ENCODE peak calls at places on chromosomes 7 and 10, in six cellular contexts. One of them, this sample, is unnamed.

GRCh38 chr10:124608093-124608721 is 136.0 kb downstream of the FAM53B start:
- ATAC-seq in HepG2: no peak
- ATAC-seq in upper lobe of left lung: no peak
- ATAC-seq in K562: no peak
- ATAC-seq in GM12878: no peak
- ATAC-seq in HCT116: no peak
- ATAC-seq in this sample: no peak

GRCh38 chr7:16961650-16962049 is 79.9 kb upstream of the AGR3 start:
- ATAC-seq in upper lobe of left lung: peak
- ATAC-seq in K562: no peak
- ATAC-seq in HepG2: no peak
- ATAC-seq in GM12878: no peak
- ATAC-seq in HCT116: no peak
- ATAC-seq in this sample: no peak

GRCh38 chr10:122033224-122033926 is 44.4 kb downstream of the TACC2 start:
- ATAC-seq in HCT116: no peak
- ATAC-seq in upper lobe of left lung: peak
- ATAC-seq in GM12878: no peak
- ATAC-seq in HepG2: no peak
- ATAC-seq in K562: no peak
- ATAC-seq in this sample: no peak

GRCh38 chr10:30811665-30812017 is 182.1 kb upstream of the LYZL2 start:
- ATAC-seq in HepG2: no peak
- ATAC-seq in upper lobe of left lung: peak
- ATAC-seq in GM12878: no peak
- ATAC-seq in K562: no peak
- ATAC-seq in HCT116: no peak
- ATAC-seq in this sample: peak

GRCh38 chr10:6348091-6348862 is 145.5 kb downstream of the PFKFB3 start:
- ATAC-seq in HCT116: no peak
- ATAC-seq in K562: no peak
- ATAC-seq in HepG2: no peak
- ATAC-seq in upper lobe of left lung: peak
- ATAC-seq in GM12878: peak
- ATAC-seq in this sample: no peak

GRCh38 chr10:88826390-88826789 is 23.9 kb downstream of the LIPM start:
- ATAC-seq in GM12878: no peak
- ATAC-seq in K562: no peak
- ATAC-seq in HCT116: no peak
- ATAC-seq in upper lobe of left lung: no peak
- ATAC-seq in HepG2: no peak
- ATAC-seq in this sample: no peak

GRCh38 chr7:134431805-134432204 is 27.1 kb downstream of the AKR1B1 start:
- ATAC-seq in HCT116: no peak
- ATAC-seq in upper lobe of left lung: no peak
- ATAC-seq in GM12878: no peak
- ATAC-seq in HepG2: peak
- ATAC-seq in K562: no peak
- ATAC-seq in this sample: no peak

GRCh38 chr7:145534301-145534700 is 582.3 kb upstream of the CNTNAP2 start:
- ATAC-seq in HepG2: no peak
- ATAC-seq in upper lobe of left lung: no peak
- ATAC-seq in K562: no peak
- ATAC-seq in HCT116: no peak
- ATAC-seq in GM12878: no peak
- ATAC-seq in this sample: no peak

GRCh38 chr10:100146875-100147665 is 38.8 kb downstream of the ERLIN1 start:
- ATAC-seq in HCT116: peak
- ATAC-seq in GM12878: no peak
- ATAC-seq in HepG2: peak
- ATAC-seq in K562: no peak
- ATAC-seq in upper lobe of left lung: no peak
- ATAC-seq in this sample: no peak

GRCh38 chr10:70092389-70092718 is 39.7 kb downstream of the MACROH2A2 start:
- ATAC-seq in HepG2: no peak
- ATAC-seq in HCT116: no peak
- ATAC-seq in K562: no peak
- ATAC-seq in upper lobe of left lung: no peak
- ATAC-seq in GM12878: no peak
- ATAC-seq in this sample: no peak

GRCh38 chr7:3232228-3232627 is 68.8 kb upstream of the SDK1 start:
- ATAC-seq in K562: no peak
- ATAC-seq in upper lobe of left lung: peak
- ATAC-seq in HepG2: no peak
- ATAC-seq in GM12878: no peak
- ATAC-seq in HCT116: no peak
- ATAC-seq in this sample: no peak

GRCh38 chr7:5302577-5302976 is 19.8 kb downstream of the SLC29A4 start:
- ATAC-seq in HCT116: no peak
- ATAC-seq in upper lobe of left lung: peak
- ATAC-seq in HepG2: peak
- ATAC-seq in GM12878: no peak
- ATAC-seq in K562: peak
- ATAC-seq in this sample: peak

GRCh38 chr7:106283831-106284515 is 810 bp downstream of the NAMPT start:
- ATAC-seq in K562: peak
- ATAC-seq in HCT116: peak
- ATAC-seq in GM12878: peak
- ATAC-seq in upper lobe of left lung: peak
- ATAC-seq in HepG2: peak
- ATAC-seq in this sample: peak

GRCh38 chr7:70417061-70417655 is 714.8 kb upstream of the GALNT17 start:
- ATAC-seq in GM12878: no peak
- ATAC-seq in HepG2: no peak
- ATAC-seq in K562: no peak
- ATAC-seq in HCT116: no peak
- ATAC-seq in upper lobe of left lung: no peak
- ATAC-seq in this sample: no peak

GRCh38 chr7:147249956-147250355 is 1133.4 kb downstream of the CNTNAP2 start:
- ATAC-seq in GM12878: no peak
- ATAC-seq in upper lobe of left lung: no peak
- ATAC-seq in K562: no peak
- ATAC-seq in HCT116: no peak
- ATAC-seq in HepG2: no peak
- ATAC-seq in this sample: no peak

GRCh38 chr7:69683002-69683401 is 84.7 kb downstream of the AUTS2 start:
- ATAC-seq in K562: no peak
- ATAC-seq in GM12878: peak
- ATAC-seq in HCT116: no peak
- ATAC-seq in HepG2: no peak
- ATAC-seq in upper lobe of left lung: no peak
- ATAC-seq in this sample: no peak

GRCh38 chr10:79103585-79103984 is 34.8 kb downstream of the ZMIZ1 start:
- ATAC-seq in GM12878: no peak
- ATAC-seq in HepG2: no peak
- ATAC-seq in K562: no peak
- ATAC-seq in upper lobe of left lung: no peak
- ATAC-seq in HCT116: no peak
- ATAC-seq in this sample: no peak

DNA sequence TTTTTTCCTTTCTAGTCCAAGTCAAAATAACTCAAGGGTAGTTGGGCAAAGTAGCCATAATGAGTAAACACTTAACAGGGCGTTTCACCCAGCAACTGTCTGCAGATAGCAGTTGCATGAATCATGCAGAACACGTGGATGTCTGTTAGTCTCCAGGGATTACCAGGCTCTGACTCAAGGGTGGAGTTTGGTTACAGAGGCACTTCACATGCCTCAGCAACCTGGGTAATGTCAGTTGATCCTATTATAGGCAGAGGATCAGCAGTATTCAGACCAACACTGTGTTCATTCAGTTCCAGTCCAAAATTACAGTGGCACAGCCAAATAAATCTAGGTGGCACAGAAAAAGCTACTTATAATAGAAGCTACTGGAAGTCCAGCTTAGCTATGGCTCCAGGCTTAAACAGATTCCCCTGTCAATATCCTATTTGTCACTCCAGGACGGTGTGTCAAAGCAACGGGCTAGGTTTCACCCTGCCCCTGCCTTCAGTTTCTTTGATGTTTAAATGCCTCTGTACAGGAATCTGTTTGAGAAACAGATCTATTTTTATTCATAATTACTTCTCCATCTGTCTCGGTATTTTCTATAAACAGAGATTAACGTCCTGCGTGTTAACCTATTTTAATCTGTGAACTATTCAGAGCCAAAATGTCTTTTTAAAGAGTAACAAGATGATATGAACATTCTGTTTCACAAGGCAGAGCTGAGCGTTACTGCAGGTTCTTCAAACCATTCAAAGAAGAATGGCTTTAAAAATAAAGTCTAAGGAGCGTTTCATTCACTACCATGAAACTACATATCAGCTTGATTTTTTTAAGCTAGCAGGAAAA is 162.6 kb upstream of the AKR1E2 start:
- ATAC-seq in HepG2: peak
- ATAC-seq in GM12878: peak
- ATAC-seq in K562: peak
- ATAC-seq in upper lobe of left lung: peak
- ATAC-seq in HCT116: peak
- ATAC-seq in this sample: peak
- TF ChIP-seq POLR2A in HepG2: no peak
- TF ChIP-seq POLR2A in GM12878: no peak
- TF ChIP-seq POLR2A in K562: no peak
- TF ChIP-seq POLR2A in upper lobe of left lung: no peak
- TF ChIP-seq POLR2A in HCT116: peak
- TF ChIP-seq POLR2A in this sample: no peak

DNA sequence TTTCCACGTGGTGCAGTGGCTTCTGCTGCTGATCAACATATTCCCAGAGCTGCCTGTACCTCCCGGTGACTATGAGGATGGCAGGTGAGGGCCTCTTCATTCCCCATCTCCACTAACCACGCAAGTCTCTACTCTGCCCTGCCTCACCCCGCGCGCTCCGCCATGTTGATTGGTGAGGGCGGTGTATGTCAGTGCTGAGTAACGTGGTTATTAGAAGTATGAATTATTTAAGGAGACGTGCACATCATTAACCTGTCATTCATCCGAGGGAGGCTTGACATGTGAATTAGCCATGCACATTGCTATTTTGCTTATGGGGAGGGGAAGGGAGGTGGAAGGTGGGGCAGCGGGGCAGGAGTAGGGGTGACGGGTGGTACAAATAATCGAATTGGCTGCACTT is 138.6 kb downstream of the SORCS3 start:
- ATAC-seq in GM12878: no peak
- ATAC-seq in HepG2: no peak
- ATAC-seq in upper lobe of left lung: no peak
- ATAC-seq in HCT116: no peak
- ATAC-seq in K562: no peak
- ATAC-seq in this sample: no peak
- TF ChIP-seq POLR2AphosphoS5 in GM12878: no peak
- TF ChIP-seq POLR2AphosphoS5 in HepG2: no peak
- TF ChIP-seq POLR2AphosphoS5 in upper lobe of left lung: no peak
- TF ChIP-seq POLR2AphosphoS5 in HCT116: no peak
- TF ChIP-seq POLR2AphosphoS5 in K562: no peak
- TF ChIP-seq POLR2AphosphoS5 in this sample: no peak

GRCh38 chr7:45924283-45924682 is 3.2 kb upstream of the IGFBP3 start:
- ATAC-seq in upper lobe of left lung: no peak
- ATAC-seq in K562: no peak
- ATAC-seq in HCT116: no peak
- ATAC-seq in HepG2: no peak
- ATAC-seq in GM12878: no peak
- ATAC-seq in this sample: peak

GRCh38 chr7:45923290-45923689 is 2.2 kb upstream of the IGFBP3 start:
- ATAC-seq in HCT116: peak
- ATAC-seq in HepG2: peak
- ATAC-seq in K562: peak
- ATAC-seq in GM12878: peak
- ATAC-seq in upper lobe of left lung: peak
- ATAC-seq in this sample: no peak

GRCh38 chr7:45922810-45923209 is 1.7 kb upstream of the IGFBP3 start:
- ATAC-seq in upper lobe of left lung: no peak
- ATAC-seq in HCT116: no peak
- ATAC-seq in GM12878: peak
- ATAC-seq in K562: no peak
- ATAC-seq in HepG2: no peak
- ATAC-seq in this sample: no peak

GRCh38 chr7:45921699-45922519 is 837 bp upstream of the IGFBP3 start:
- ATAC-seq in HepG2: no peak
- ATAC-seq in K562: no peak
- ATAC-seq in HCT116: peak
- ATAC-seq in GM12878: peak
- ATAC-seq in upper lobe of left lung: peak
- ATAC-seq in this sample: no peak

GRCh38 chr7:45923818-45924217 is 2.7 kb upstream of the IGFBP3 start:
- ATAC-seq in K562: no peak
- ATAC-seq in upper lobe of left lung: no peak
- ATAC-seq in GM12878: no peak
- ATAC-seq in HCT116: no peak
- ATAC-seq in HepG2: no peak
- ATAC-seq in this sample: no peak
- H3K4me3 ChIP-seq in K562: no peak
- H3K4me3 ChIP-seq in upper lobe of left lung: no peak
- H3K4me3 ChIP-seq in GM12878: no peak
- H3K4me3 ChIP-seq in HCT116: no peak
- H3K4me3 ChIP-seq in HepG2: no peak
- H3K4me3 ChIP-seq in this sample: no peak

GRCh38 chr7:104206841-104207240 is 972 bp downstream of the ORC5 start:
- ATAC-seq in K562: peak
- ATAC-seq in upper lobe of left lung: no peak
- ATAC-seq in HCT116: no peak
- ATAC-seq in HepG2: peak
- ATAC-seq in GM12878: peak
- ATAC-seq in this sample: no peak

GRCh38 chr7:104207348-104207730 is 474 bp downstream of the ORC5 start:
- ATAC-seq in K562: peak
- ATAC-seq in HCT116: peak
- ATAC-seq in HepG2: peak
- ATAC-seq in GM12878: peak
- ATAC-seq in upper lobe of left lung: peak
- ATAC-seq in this sample: peak

GRCh38 chr7:104209063-104209462 is 1.2 kb upstream of the ORC5 start:
- ATAC-seq in HCT116: no peak
- ATAC-seq in K562: no peak
- ATAC-seq in HepG2: no peak
- ATAC-seq in upper lobe of left lung: no peak
- ATAC-seq in GM12878: no peak
- ATAC-seq in this sample: no peak

GRCh38 chr7:104208421-104208780 is 588 bp upstream of the ORC5 start:
- ATAC-seq in HCT116: peak
- ATAC-seq in HepG2: peak
- ATAC-seq in upper lobe of left lung: peak
- ATAC-seq in GM12878: no peak
- ATAC-seq in K562: no peak
- ATAC-seq in this sample: peak

DNA sequence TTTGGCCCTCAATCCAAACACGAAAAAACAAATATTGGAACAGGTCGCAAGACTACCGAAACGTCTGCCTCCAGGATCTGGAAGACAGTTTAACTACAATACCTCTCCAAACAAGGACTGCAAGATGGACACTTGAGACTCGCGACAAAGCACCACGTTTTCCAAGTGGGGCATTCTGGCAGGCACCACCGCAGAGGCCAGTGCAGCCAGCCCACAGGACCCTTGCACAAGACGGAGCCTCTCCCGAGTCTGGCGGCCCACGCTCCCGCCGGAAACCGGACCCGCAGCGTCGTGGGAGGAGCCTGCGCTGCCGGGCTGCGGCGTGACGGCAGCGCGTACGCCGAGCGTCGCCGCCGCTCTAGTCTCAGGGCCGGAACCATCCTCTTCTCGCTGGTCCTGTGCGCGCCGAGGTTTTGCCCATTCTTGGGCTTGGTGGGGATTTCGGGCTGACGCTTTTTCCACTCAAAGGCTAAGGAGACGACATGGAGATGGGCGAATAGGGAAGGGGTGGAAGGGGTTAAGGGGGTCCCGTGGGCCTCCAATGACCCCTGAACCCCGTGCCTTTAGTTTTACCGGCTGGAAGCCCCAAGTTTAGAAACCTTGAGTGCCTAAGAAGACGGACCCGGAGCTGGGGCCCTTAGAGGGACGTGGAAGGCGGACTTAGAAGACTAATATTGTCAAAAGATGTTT is at the start of gene ORC5:
- ATAC-seq in K562: peak
- ATAC-seq in GM12878: peak
- ATAC-seq in HCT116: peak
- ATAC-seq in HepG2: peak
- ATAC-seq in upper lobe of left lung: peak
- ATAC-seq in this sample: peak
- TF ChIP-seq POLR2A in K562: peak
- TF ChIP-seq POLR2A in GM12878: peak
- TF ChIP-seq POLR2A in HCT116: peak
- TF ChIP-seq POLR2A in HepG2: peak
- TF ChIP-seq POLR2A in upper lobe of left lung: no peak
- TF ChIP-seq POLR2A in this sample: peak